ENCODE peak calls at places on chromosomes 12 and 14, in nine cellular contexts. S is HFF-Myc, R is A549, B is GM12865, A is WTC11, Q is neural crest cell, G is BE2C, L is lower lobe of right lung, D is astrocyte of the spinal cord. M is an unnamed sample.
A peak's percentile ranks its signal among the peaks of the same experiment; 100 is the strongest.

GRCh38 chr12:115752913-115753726 is 524.4 kb downstream of the MED13L start:
- DNase-seq in S (peak; percentile 77), R (peak; percentile 58), B (peak; percentile 54), A (peak; percentile 17), Q (peak; percentile 14), G (peak; percentile 66), L (no peak), D (peak; percentile 74), M (peak; percentile 18)

GRCh38 chr14:35122696-35123387 is 490 bp downstream of the PRORP start:
- DNase-seq in S (peak; percentile 27), R (peak; percentile 55), B (no peak), A (no peak), Q (no peak), G (no peak), L (no peak), D (peak; percentile 61), M (peak; percentile 24)

GRCh38 chr12:69821441-69822204 is 3.4 kb upstream of the MYRFL start:
- DNase-seq in S (peak; percentile 75), R (no peak), B (no peak), A (no peak), Q (no peak), G (peak; percentile 14), L (no peak), D (peak; percentile 91), M (no peak)

GRCh38 chr12:26800347-26800746 is 32.6 kb downstream of the ITPR2 start:
- DNase-seq in S (no peak), R (no peak), B (no peak), A (no peak), Q (no peak), G (no peak), L (no peak), D (no peak), M (no peak)

GRCh38 chr14:48398675-48399282 is 723.4 kb upstream of the MDGA2 start:
- DNase-seq in S (peak; percentile 3), R (peak; percentile 3), B (peak; percentile 14), A (no peak), Q (peak; percentile 13), G (peak; percentile 36), L (no peak), D (peak; percentile 36), M (peak; percentile 27)

GRCh38 chr12:44716681-44717080 is 159.4 kb downstream of the NELL2 start:
- DNase-seq in S (no peak), R (no peak), B (no peak), A (no peak), Q (no peak), G (no peak), L (no peak), D (no peak), M (no peak)

GRCh38 chr12:104407922-104408321 is 48.8 kb upstream of the CHST11 start:
- DNase-seq in S (no peak), R (peak; percentile 34), B (no peak), A (no peak), Q (no peak), G (no peak), L (no peak), D (no peak), M (no peak)

GRCh38 chr14:74085047-74085637 is 386 bp downstream of the LIN52 start:
- DNase-seq in S (no peak), R (peak; percentile 27), B (peak; percentile 69), A (peak; percentile 19), Q (no peak), G (no peak), L (no peak), D (peak; percentile 38), M (peak; percentile 11)

GRCh38 chr12:105431537-105431936 is 101.0 kb downstream of the C12orf75 start:
- DNase-seq in S (no peak), R (no peak), B (no peak), A (no peak), Q (no peak), G (no peak), L (no peak), D (no peak), M (no peak)

GRCh38 chr12:115597157-115597712 is 680.3 kb downstream of the MED13L start:
- DNase-seq in S (peak; percentile 62), R (no peak), B (peak; percentile 25), A (no peak), Q (no peak), G (no peak), L (no peak), D (peak; percentile 84), M (no peak)

GRCh38 chr12:113291586-113291985 is 43.3 kb downstream of the SLC8B1 start:
- DNase-seq in S (no peak), R (no peak), B (no peak), A (no peak), Q (no peak), G (no peak), L (no peak), D (no peak), M (no peak)

GRCh38 chr14:38808734-38809455 is 294.1 kb downstream of the SEC23A start:
- DNase-seq in S (no peak), R (no peak), B (no peak), A (peak; percentile 33), Q (no peak), G (no peak), L (no peak), D (no peak), M (no peak)

GRCh38 chr12:62537544-62537943 is 70.9 kb downstream of the MON2 start:
- DNase-seq in S (no peak), R (no peak), B (no peak), A (no peak), Q (no peak), G (no peak), L (no peak), D (peak; percentile 83), M (no peak)

GRCh38 chr12:57454566-57455373 is at the start of gene INHBE:
- DNase-seq in S (no peak), R (no peak), B (no peak), A (peak; percentile 96), Q (no peak), G (no peak), L (no peak), D (peak; percentile 89), M (peak; percentile 29)

GRCh38 chr12:122989443-122989839 is 9.0 kb downstream of the ARL6IP4 start:
- DNase-seq in S (no peak), R (no peak), B (no peak), A (no peak), Q (no peak), G (no peak), L (no peak), D (no peak), M (no peak)

GRCh38 chr14:61925043-61925442 is 162.8 kb downstream of the SNAPC1 start:
- DNase-seq in S (no peak), R (no peak), B (peak; percentile 35), A (no peak), Q (no peak), G (no peak), L (no peak), D (peak; percentile 45), M (peak; percentile 21)
- TF ChIP-seq CTCF in S (peak; percentile 7), R (peak; percentile 13), B (peak; percentile 40), A (no peak), Q (peak; percentile 27), G (peak; percentile 35), L (peak; percentile 8), D (peak; percentile 37), M (peak; percentile 45)

GRCh38 chr14:99413972-99414371 is 66.7 kb downstream of the SETD3 start:
- DNase-seq in S (no peak), R (no peak), B (no peak), A (no peak), Q (no peak), G (no peak), L (no peak), D (no peak), M (no peak)

GRCh38 chr14:99410019-99410418 is 70.6 kb downstream of the SETD3 start:
- DNase-seq in S (no peak), R (no peak), B (no peak), A (no peak), Q (no peak), G (no peak), L (no peak), D (no peak), M (no peak)

GRCh38 chr14:99413172-99413571 is 67.5 kb downstream of the SETD3 start:
- DNase-seq in S (no peak), R (no peak), B (no peak), A (no peak), Q (no peak), G (no peak), L (no peak), D (peak; percentile 30), M (no peak)

GRCh38 chr14:99415496-99416281 is 65.0 kb downstream of the SETD3 start:
- DNase-seq in S (peak; percentile 81), R (peak; percentile 73), B (peak; percentile 86), A (peak; percentile 52), Q (peak; percentile 54), G (peak; percentile 65), L (no peak), D (peak; percentile 83), M (peak; percentile 83)

DNA sequence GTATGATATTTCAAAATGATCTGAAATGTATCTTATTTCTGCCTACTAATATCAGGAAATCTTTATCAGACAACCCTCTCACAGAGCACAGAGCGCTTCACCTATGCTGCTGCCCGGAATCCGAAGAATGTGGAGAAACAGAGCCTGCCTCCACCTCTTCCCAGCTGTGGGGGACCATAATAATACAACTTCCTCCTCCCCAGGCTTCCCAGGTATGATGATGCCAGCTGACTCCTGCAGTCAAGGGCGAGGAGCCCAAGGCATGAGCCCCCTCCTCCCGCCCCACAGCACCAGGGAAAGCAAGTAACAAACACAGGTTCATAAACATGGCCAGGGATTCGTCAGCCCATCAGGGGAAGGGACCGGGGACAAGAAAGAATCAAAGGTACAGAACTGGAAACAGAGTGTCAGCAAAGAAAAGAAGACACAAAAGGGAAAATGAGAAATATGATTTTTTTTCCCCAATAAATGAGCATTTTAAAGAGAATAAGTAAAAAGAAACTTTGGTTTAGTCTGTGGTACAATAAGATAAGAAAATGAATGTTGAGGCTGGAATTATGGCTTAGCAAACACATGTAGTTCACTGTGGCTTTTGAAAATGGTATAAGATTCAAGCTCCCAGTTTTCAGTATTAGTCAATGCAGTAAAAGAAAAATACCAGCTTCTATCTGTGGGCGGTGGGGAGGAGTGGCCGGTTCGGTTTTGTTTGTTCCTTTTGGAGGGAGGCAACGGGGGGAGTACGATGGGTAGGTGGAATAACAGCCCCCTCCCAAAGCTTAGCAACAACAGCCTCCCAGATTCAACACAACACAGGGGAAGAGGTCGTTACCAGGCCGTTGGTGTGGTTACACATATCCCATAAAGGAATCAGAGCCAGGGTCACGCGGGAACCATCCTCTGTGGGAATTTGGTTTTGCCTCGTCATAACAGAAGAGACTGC is 68.3 kb downstream of the SETD3 start:
- DNase-seq in S (no peak), R (no peak), B (no peak), A (peak; percentile 63), Q (no peak), G (no peak), L (no peak), D (peak; percentile 66), M (no peak)
- TF ChIP-seq CTCF in S (no peak), R (no peak), B (no peak), A (no peak), Q (no peak), G (no peak), L (no peak), D (no peak), M (no peak)

GRCh38 chr12:46263140-46264017 is 5.5 kb downstream of the SLC38A1 start:
- DNase-seq in S (no peak), R (no peak), B (no peak), A (no peak), Q (no peak), G (no peak), L (no peak), D (no peak), M (no peak)
- TF ChIP-seq CTCF in S (peak; percentile 36), R (peak; percentile 22), B (no peak), A (no peak), Q (peak; percentile 68), G (peak; percentile 44), L (no peak), D (peak; percentile 20), M (no peak)

GRCh38 chr12:94401326-94401725 is 58.3 kb downstream of the CEP83 start:
- DNase-seq in S (no peak), R (no peak), B (no peak), A (no peak), Q (no peak), G (no peak), L (no peak), D (no peak), M (no peak)

GRCh38 chr12:94397401-94397800 is 62.3 kb downstream of the CEP83 start:
- DNase-seq in S (no peak), R (no peak), B (no peak), A (no peak), Q (no peak), G (no peak), L (no peak), D (no peak), M (no peak)
- TF ChIP-seq CTCF in S (no peak), R (no peak), B (no peak), A (no peak), Q (no peak), G (no peak), L (no peak), D (no peak), M (no peak)